ENCODE peak calls at places on chromosome 15, in seven cellular contexts. One of them, this sample, is unnamed.

GRCh38 chr15:38930851-38931572 is 366.4 kb upstream of the RASGRP1 start:
- DNase-seq in H1: no peak
- DNase-seq in mesendoderm: no peak
- DNase-seq in trophoblast cell: peak
- DNase-seq in H9: no peak
- DNase-seq in IMR-90: peak
- DNase-seq in neuronal stem cell: no peak
- DNase-seq in this sample: peak

GRCh38 chr15:48191574-48192225 is at the start of gene CTXN2:
- DNase-seq in H9: no peak
- DNase-seq in neuronal stem cell: peak
- DNase-seq in H1: peak
- DNase-seq in mesendoderm: peak
- DNase-seq in trophoblast cell: no peak
- DNase-seq in IMR-90: no peak
- DNase-seq in this sample: peak

GRCh38 chr15:44034933-44035624 is 160.0 kb downstream of the FRMD5 start:
- DNase-seq in H1: no peak
- DNase-seq in neuronal stem cell: no peak
- DNase-seq in H9: no peak
- DNase-seq in trophoblast cell: no peak
- DNase-seq in mesendoderm: no peak
- DNase-seq in IMR-90: peak
- DNase-seq in this sample: no peak

GRCh38 chr15:62469478-62469873 is 304.4 kb upstream of the C2CD4B start:
- DNase-seq in H9: no peak
- DNase-seq in mesendoderm: no peak
- DNase-seq in neuronal stem cell: no peak
- DNase-seq in trophoblast cell: no peak
- DNase-seq in H1: no peak
- DNase-seq in IMR-90: peak
- DNase-seq in this sample: peak

GRCh38 chr15:45921376-45921775 is 286.5 kb downstream of the SQOR start:
- DNase-seq in H9: no peak
- DNase-seq in IMR-90: no peak
- DNase-seq in H1: no peak
- DNase-seq in neuronal stem cell: no peak
- DNase-seq in trophoblast cell: no peak
- DNase-seq in mesendoderm: peak
- DNase-seq in this sample: peak

GRCh38 chr15:36843822-36844221 is 256.5 kb downstream of the MEIS2 start:
- DNase-seq in trophoblast cell: no peak
- DNase-seq in H1: no peak
- DNase-seq in neuronal stem cell: no peak
- DNase-seq in mesendoderm: no peak
- DNase-seq in H9: no peak
- DNase-seq in IMR-90: no peak
- DNase-seq in this sample: no peak

GRCh38 chr15:94655249-94655648 is 423.9 kb downstream of the MCTP2 start:
- DNase-seq in H9: no peak
- DNase-seq in mesendoderm: no peak
- DNase-seq in trophoblast cell: no peak
- DNase-seq in H1: no peak
- DNase-seq in IMR-90: no peak
- DNase-seq in neuronal stem cell: no peak
- DNase-seq in this sample: no peak

GRCh38 chr15:68586274-68586961 is 7.6 kb downstream of the CORO2B start:
- DNase-seq in neuronal stem cell: no peak
- DNase-seq in trophoblast cell: no peak
- DNase-seq in H1: no peak
- DNase-seq in mesendoderm: peak
- DNase-seq in IMR-90: peak
- DNase-seq in H9: no peak
- DNase-seq in this sample: peak

GRCh38 chr15:90664650-90665287 is 52.4 kb upstream of the BLM start:
- DNase-seq in H1: no peak
- DNase-seq in trophoblast cell: peak
- DNase-seq in neuronal stem cell: no peak
- DNase-seq in IMR-90: peak
- DNase-seq in mesendoderm: no peak
- DNase-seq in H9: no peak
- DNase-seq in this sample: no peak

GRCh38 chr15:27764339-27764738 is 334.8 kb downstream of the OCA2 start:
- DNase-seq in trophoblast cell: no peak
- DNase-seq in H1: no peak
- DNase-seq in IMR-90: no peak
- DNase-seq in H9: no peak
- DNase-seq in mesendoderm: peak
- DNase-seq in neuronal stem cell: no peak
- DNase-seq in this sample: no peak

GRCh38 chr15:78067328-78068241 is 9.9 kb downstream of the TBC1D2B start:
- DNase-seq in H1: no peak
- DNase-seq in IMR-90: no peak
- DNase-seq in mesendoderm: no peak
- DNase-seq in neuronal stem cell: no peak
- DNase-seq in H9: no peak
- DNase-seq in trophoblast cell: no peak
- DNase-seq in this sample: peak

GRCh38 chr15:41661529-41662225 is 1.5 kb downstream of the MGA start:
- DNase-seq in mesendoderm: peak
- DNase-seq in H9: peak
- DNase-seq in trophoblast cell: peak
- DNase-seq in IMR-90: peak
- DNase-seq in H1: peak
- DNase-seq in neuronal stem cell: peak
- DNase-seq in this sample: peak

GRCh38 chr15:62734706-62735105 is 307.8 kb upstream of the TPM1 start:
- DNase-seq in IMR-90: no peak
- DNase-seq in H9: peak
- DNase-seq in trophoblast cell: no peak
- DNase-seq in mesendoderm: peak
- DNase-seq in neuronal stem cell: no peak
- DNase-seq in H1: no peak
- DNase-seq in this sample: no peak

GRCh38 chr15:22227411-22227810 is 147.1 kb downstream of the OR4M2 start:
- DNase-seq in mesendoderm: no peak
- DNase-seq in H9: no peak
- DNase-seq in H1: no peak
- DNase-seq in IMR-90: no peak
- DNase-seq in trophoblast cell: no peak
- DNase-seq in neuronal stem cell: no peak
- DNase-seq in this sample: no peak

GRCh38 chr15:50531163-50531562 is 15.3 kb downstream of the USP50 start:
- DNase-seq in trophoblast cell: no peak
- DNase-seq in H9: no peak
- DNase-seq in neuronal stem cell: no peak
- DNase-seq in mesendoderm: no peak
- DNase-seq in IMR-90: no peak
- DNase-seq in H1: no peak
- DNase-seq in this sample: no peak

GRCh38 chr15:55183679-55184078 is 13.1 kb downstream of the RSL24D1 start:
- DNase-seq in H1: no peak
- DNase-seq in mesendoderm: no peak
- DNase-seq in IMR-90: peak
- DNase-seq in trophoblast cell: no peak
- DNase-seq in neuronal stem cell: no peak
- DNase-seq in H9: no peak
- DNase-seq in this sample: no peak

GRCh38 chr15:53665930-53666329 is 93.5 kb downstream of the WDR72 start:
- DNase-seq in neuronal stem cell: no peak
- DNase-seq in H1: no peak
- DNase-seq in mesendoderm: no peak
- DNase-seq in trophoblast cell: no peak
- DNase-seq in IMR-90: no peak
- DNase-seq in H9: no peak
- DNase-seq in this sample: no peak

GRCh38 chr15:75982468-75982867 is 29.8 kb downstream of the NRG4 start:
- DNase-seq in H1: no peak
- DNase-seq in trophoblast cell: peak
- DNase-seq in mesendoderm: peak
- DNase-seq in H9: no peak
- DNase-seq in neuronal stem cell: no peak
- DNase-seq in IMR-90: no peak
- DNase-seq in this sample: no peak

GRCh38 chr15:78033864-78034263 is 43.6 kb downstream of the TBC1D2B start:
- DNase-seq in H1: no peak
- DNase-seq in trophoblast cell: no peak
- DNase-seq in IMR-90: peak
- DNase-seq in mesendoderm: no peak
- DNase-seq in neuronal stem cell: no peak
- DNase-seq in H9: no peak
- DNase-seq in this sample: peak

GRCh38 chr15:29102911-29103824 is 166.5 kb downstream of the NSMCE3 start:
- DNase-seq in mesendoderm: peak
- DNase-seq in IMR-90: no peak
- DNase-seq in H9: no peak
- DNase-seq in H1: peak
- DNase-seq in trophoblast cell: no peak
- DNase-seq in neuronal stem cell: peak
- DNase-seq in this sample: no peak

GRCh38 chr15:24017470-24017869 is 330.4 kb upstream of the NDN start:
- DNase-seq in IMR-90: no peak
- DNase-seq in neuronal stem cell: no peak
- DNase-seq in H9: no peak
- DNase-seq in trophoblast cell: no peak
- DNase-seq in H1: no peak
- DNase-seq in mesendoderm: no peak
- DNase-seq in this sample: no peak
- H2AK5ac ChIP-seq in IMR-90: no peak
- H2AK5ac ChIP-seq in neuronal stem cell: no peak
- H2AK5ac ChIP-seq in H9: no peak
- H2AK5ac ChIP-seq in trophoblast cell: no peak
- H2AK5ac ChIP-seq in H1: no peak
- H2AK5ac ChIP-seq in mesendoderm: no peak
- H2AK5ac ChIP-seq in this sample: no peak

GRCh38 chr15:101514318-101514717 is 24.8 kb upstream of the PCSK6 start:
- DNase-seq in H9: no peak
- DNase-seq in trophoblast cell: no peak
- DNase-seq in IMR-90: no peak
- DNase-seq in mesendoderm: no peak
- DNase-seq in H1: peak
- DNase-seq in neuronal stem cell: no peak
- DNase-seq in this sample: no peak

GRCh38 chr15:101521084-101521483 is 31.6 kb upstream of the PCSK6 start:
- DNase-seq in mesendoderm: no peak
- DNase-seq in trophoblast cell: no peak
- DNase-seq in H1: peak
- DNase-seq in IMR-90: no peak
- DNase-seq in neuronal stem cell: no peak
- DNase-seq in H9: peak
- DNase-seq in this sample: no peak

GRCh38 chr15:101520395-101520794 is 30.9 kb upstream of the PCSK6 start:
- DNase-seq in IMR-90: no peak
- DNase-seq in H9: peak
- DNase-seq in H1: peak
- DNase-seq in mesendoderm: no peak
- DNase-seq in neuronal stem cell: no peak
- DNase-seq in trophoblast cell: no peak
- DNase-seq in this sample: no peak

GRCh38 chr15:101521563-101521962 is 32.1 kb upstream of the PCSK6 start:
- DNase-seq in H1: no peak
- DNase-seq in neuronal stem cell: no peak
- DNase-seq in trophoblast cell: no peak
- DNase-seq in mesendoderm: no peak
- DNase-seq in H9: no peak
- DNase-seq in IMR-90: no peak
- DNase-seq in this sample: peak

GRCh38 chr15:101517504-101517903 is 28.0 kb upstream of the PCSK6 start:
- DNase-seq in mesendoderm: no peak
- DNase-seq in H1: no peak
- DNase-seq in H9: no peak
- DNase-seq in trophoblast cell: no peak
- DNase-seq in IMR-90: no peak
- DNase-seq in neuronal stem cell: no peak
- DNase-seq in this sample: no peak
- H2AK5ac ChIP-seq in mesendoderm: no peak
- H2AK5ac ChIP-seq in H1: no peak
- H2AK5ac ChIP-seq in H9: no peak
- H2AK5ac ChIP-seq in trophoblast cell: no peak
- H2AK5ac ChIP-seq in IMR-90: no peak
- H2AK5ac ChIP-seq in neuronal stem cell: no peak
- H2AK5ac ChIP-seq in this sample: no peak

DNA sequence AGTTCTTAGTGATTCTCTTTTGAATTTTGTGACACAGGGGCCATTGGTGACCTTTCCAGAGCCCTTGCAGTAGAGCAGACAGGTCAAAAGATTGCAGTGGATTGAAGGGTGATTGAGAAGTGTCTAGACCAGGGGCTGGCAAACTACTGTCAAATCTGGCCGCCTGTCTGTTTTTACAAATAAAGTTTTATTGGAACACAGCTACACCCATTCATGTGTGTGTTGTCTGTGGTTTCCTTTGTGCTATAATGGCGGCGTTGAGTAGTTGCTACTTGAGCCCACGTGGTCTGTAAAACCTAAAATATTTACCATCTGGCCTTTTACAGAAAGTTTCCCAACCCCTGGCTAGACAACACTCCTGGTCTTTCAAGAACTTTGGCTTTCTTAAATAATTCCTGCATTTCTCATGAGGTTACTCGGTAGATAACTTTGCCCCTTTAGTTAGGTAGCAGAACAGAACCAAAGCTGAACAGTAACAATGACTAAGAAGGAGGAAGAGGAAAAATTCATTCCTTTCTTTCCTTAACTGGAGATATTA is 265.1 kb upstream of the NR2E3 start:
- DNase-seq in mesendoderm: no peak
- DNase-seq in trophoblast cell: peak
- DNase-seq in H9: no peak
- DNase-seq in H1: no peak
- DNase-seq in IMR-90: peak
- DNase-seq in neuronal stem cell: no peak
- DNase-seq in this sample: no peak
- H2AK5ac ChIP-seq in mesendoderm: no peak
- H2AK5ac ChIP-seq in trophoblast cell: no peak
- H2AK5ac ChIP-seq in H9: no peak
- H2AK5ac ChIP-seq in H1: no peak
- H2AK5ac ChIP-seq in IMR-90: no peak
- H2AK5ac ChIP-seq in neuronal stem cell: no peak
- H2AK5ac ChIP-seq in this sample: no peak

GRCh38 chr15:81830520-81830919 is 215.3 kb downstream of the MEX3B start:
- DNase-seq in IMR-90: no peak
- DNase-seq in trophoblast cell: no peak
- DNase-seq in H9: no peak
- DNase-seq in H1: no peak
- DNase-seq in mesendoderm: no peak
- DNase-seq in neuronal stem cell: no peak
- DNase-seq in this sample: no peak

GRCh38 chr15:81825136-81825535 is 220.7 kb downstream of the MEX3B start:
- DNase-seq in H9: no peak
- DNase-seq in IMR-90: no peak
- DNase-seq in mesendoderm: no peak
- DNase-seq in trophoblast cell: no peak
- DNase-seq in H1: no peak
- DNase-seq in neuronal stem cell: no peak
- DNase-seq in this sample: no peak

GRCh38 chr15:81835731-81836130 is 210.1 kb downstream of the MEX3B start:
- DNase-seq in mesendoderm: no peak
- DNase-seq in neuronal stem cell: no peak
- DNase-seq in trophoblast cell: no peak
- DNase-seq in H9: no peak
- DNase-seq in H1: no peak
- DNase-seq in IMR-90: no peak
- DNase-seq in this sample: no peak

GRCh38 chr15:81828135-81828534 is 217.7 kb downstream of the MEX3B start:
- DNase-seq in trophoblast cell: no peak
- DNase-seq in neuronal stem cell: no peak
- DNase-seq in H9: no peak
- DNase-seq in IMR-90: no peak
- DNase-seq in mesendoderm: no peak
- DNase-seq in H1: no peak
- DNase-seq in this sample: no peak

GRCh38 chr15:81829918-81830317 is 215.9 kb downstream of the MEX3B start:
- DNase-seq in IMR-90: no peak
- DNase-seq in neuronal stem cell: no peak
- DNase-seq in H1: no peak
- DNase-seq in trophoblast cell: no peak
- DNase-seq in mesendoderm: no peak
- DNase-seq in H9: no peak
- DNase-seq in this sample: no peak
- H2AK5ac ChIP-seq in IMR-90: no peak
- H2AK5ac ChIP-seq in neuronal stem cell: no peak
- H2AK5ac ChIP-seq in H1: no peak
- H2AK5ac ChIP-seq in trophoblast cell: no peak
- H2AK5ac ChIP-seq in mesendoderm: no peak
- H2AK5ac ChIP-seq in H9: no peak
- H2AK5ac ChIP-seq in this sample: no peak

This sample was measured in mesenchymal stem cell.